ENCODE peak calls at places on chromosomes 1 and 21, in seven cellular contexts. E is neural progenitor cell, D is PC-3, N is MM.1S, U is GM23338, C is HCT116, P is SK-N-SH. T is an unnamed sample.

GRCh38 chr1:199687321-199687720 is 340.2 kb upstream of the NR5A2 start:
- DNase-seq in C (no peak), P (no peak), N (no peak), D (peak; percentile 11), E (no peak), U (peak; percentile 46), T (no peak)

GRCh38 chr1:109632671-109633346 is 13.2 kb downstream of the AMPD2 start:
- DNase-seq in U (no peak), P (peak; percentile 92), N (no peak), C (no peak), D (no peak), E (peak; percentile 72), T (no peak)

GRCh38 chr21:35256468-35256988 is 207.4 kb upstream of the RUNX1 start:
- DNase-seq in P (peak; percentile 5), U (no peak), E (peak; percentile 24), D (peak; percentile 98), N (no peak), C (peak; percentile 89), T (peak; percentile 94)

GRCh38 chr1:33394716-33395115 is 36.2 kb downstream of the PHC2 start:
- DNase-seq in C (no peak), D (no peak), U (no peak), N (no peak), E (no peak), P (no peak), T (no peak)

GRCh38 chr1:156958247-156958714 is 37.8 kb downstream of the LRRC71 start:
- DNase-seq in N (peak; percentile 58), U (no peak), P (no peak), C (no peak), D (peak; percentile 52), E (no peak), T (no peak)

GRCh38 chr1:158177705-158178450 is 2.8 kb upstream of the CD1D start:
- DNase-seq in N (peak; percentile 59), C (no peak), E (peak; percentile 91), U (peak; percentile 97), P (peak; percentile 54), D (peak; percentile 70), T (peak; percentile 89)

GRCh38 chr1:59730302-59730701 is 84.4 kb upstream of the HOOK1 start:
- DNase-seq in P (no peak), U (no peak), E (no peak), C (no peak), N (no peak), D (peak; percentile 28), T (peak; percentile 28)

GRCh38 chr1:1270813-1271212 is 2.8 kb downstream of the UBE2J2 start:
- DNase-seq in D (no peak), E (no peak), U (no peak), P (no peak), N (no peak), C (no peak), T (no peak)

GRCh38 chr1:92480200-92480812 is 6.4 kb downstream of the GFI1 start:
- DNase-seq in D (no peak), P (no peak), N (no peak), U (peak; percentile 71), E (peak; percentile 35), C (no peak), T (peak; percentile 13)

GRCh38 chr1:225859151-225859550 is 23.0 kb downstream of the TMEM63A start:
- DNase-seq in U (no peak), D (no peak), N (no peak), E (no peak), P (no peak), C (no peak), T (no peak)

GRCh38 chr21:45640001-45640887 is 3.3 kb upstream of the PCBP3 start:
- DNase-seq in C (no peak), P (peak; percentile 52), U (peak; percentile 7), D (no peak), N (peak; percentile 48), E (no peak), T (no peak)

GRCh38 chr21:38181101-38181500 is 75.7 kb upstream of the KCNJ15 start:
- DNase-seq in D (no peak), N (no peak), E (no peak), U (no peak), P (no peak), C (no peak), T (no peak)

GRCh38 chr1:229171934-229172333 is 99.0 kb upstream of the RAB4A start:
- DNase-seq in C (no peak), U (peak; percentile 28), E (no peak), N (no peak), D (peak; percentile 19), P (no peak), T (no peak)

GRCh38 chr1:215257280-215257679 is 174.7 kb downstream of the KCNK2 start:
- DNase-seq in C (no peak), E (no peak), U (no peak), D (no peak), P (no peak), N (no peak), T (no peak)

GRCh38 chr1:172254521-172255222 is 165.8 kb upstream of the C1orf105 start:
- DNase-seq in C (peak; percentile 52), U (no peak), E (no peak), D (peak; percentile 98), P (no peak), N (peak; percentile 37), T (no peak)

GRCh38 chr1:193058529-193059281 is 455 bp downstream of the UCHL5 start:
- DNase-seq in P (peak; percentile 26), E (no peak), U (peak; percentile 58), D (peak; percentile 48), C (no peak), N (peak; percentile 73), T (peak; percentile 58)

GRCh38 chr1:38005195-38006007 is at the start of gene FHL3:
- DNase-seq in P (peak; percentile 90), N (no peak), E (peak; percentile 87), C (no peak), D (peak; percentile 59), U (peak; percentile 89), T (peak; percentile 82)

GRCh38 chr1:215273838-215274516 is 191.4 kb downstream of the KCNK2 start:
- DNase-seq in P (no peak), N (no peak), C (peak; percentile 3), U (no peak), D (peak; percentile 94), E (no peak), T (no peak)

GRCh38 chr1:229970714-229971113 is 96.3 kb upstream of the GALNT2 start:
- DNase-seq in U (no peak), E (no peak), N (no peak), P (no peak), C (no peak), D (no peak), T (no peak)

GRCh38 chr21:28272272-28272992 is 720.2 kb downstream of the LTN1 start:
- DNase-seq in P (no peak), N (peak; percentile 53), U (no peak), E (no peak), D (no peak), C (no peak), T (no peak)

GRCh38 chr1:26603856-26604255 is 74.3 kb downstream of the RPS6KA1 start:
- DNase-seq in C (no peak), P (no peak), U (no peak), N (no peak), E (no peak), D (no peak), T (no peak)

GRCh38 chr1:93177991-93178390 is 2.2 kb downstream of the TMED5 start:
- DNase-seq in E (no peak), N (no peak), U (no peak), C (no peak), P (no peak), D (peak; percentile 37), T (peak; percentile 13)

DNA sequence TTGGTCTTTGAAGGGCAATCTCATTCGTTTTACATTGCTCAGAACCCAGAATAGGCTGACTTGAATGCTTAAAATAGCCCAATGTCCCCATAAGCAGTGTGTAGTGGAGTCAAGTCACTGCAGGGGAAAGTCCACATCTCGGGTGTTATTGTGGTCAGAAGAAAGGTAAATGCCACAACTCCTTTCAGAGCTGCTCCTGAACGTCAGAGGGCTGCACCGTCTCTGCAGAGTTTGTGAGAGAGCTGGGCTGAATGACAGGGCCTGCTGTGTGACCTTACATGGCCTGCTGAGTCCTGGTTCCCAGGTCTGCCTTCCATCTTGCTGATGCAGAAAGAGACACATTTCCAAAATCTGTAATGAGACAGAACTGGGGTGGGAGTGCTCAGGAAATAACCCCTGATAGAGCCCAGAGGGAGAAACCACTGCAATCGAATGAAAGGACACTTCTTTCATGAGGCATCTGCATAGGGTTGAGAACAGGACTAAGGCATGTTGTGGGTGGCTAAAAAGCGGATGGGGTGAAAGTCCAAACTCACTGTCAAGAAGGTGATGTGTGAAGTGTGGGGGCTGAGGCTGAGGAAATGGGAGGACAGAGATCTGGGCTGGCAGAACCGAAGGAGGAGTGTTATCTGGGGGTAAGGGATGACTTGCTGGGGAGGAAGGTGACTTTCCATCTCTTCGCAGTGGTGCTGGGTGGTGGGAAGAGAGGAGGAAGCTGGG is 33.8 kb downstream of the XCL2 start:
- DNase-seq in N (peak; percentile 82), E (no peak), C (no peak), U (no peak), P (no peak), D (no peak), T (no peak)
- TF ChIP-seq EZH2phosphoT487 in N (no peak), E (no peak), C (no peak), U (no peak), P (no peak), D (no peak), T (no peak)

GRCh38 chr1:50747394-50747793 is 212.7 kb downstream of the FAF1 start:
- DNase-seq in C (no peak), D (no peak), P (no peak), N (no peak), E (no peak), U (no peak), T (no peak)

DNA sequence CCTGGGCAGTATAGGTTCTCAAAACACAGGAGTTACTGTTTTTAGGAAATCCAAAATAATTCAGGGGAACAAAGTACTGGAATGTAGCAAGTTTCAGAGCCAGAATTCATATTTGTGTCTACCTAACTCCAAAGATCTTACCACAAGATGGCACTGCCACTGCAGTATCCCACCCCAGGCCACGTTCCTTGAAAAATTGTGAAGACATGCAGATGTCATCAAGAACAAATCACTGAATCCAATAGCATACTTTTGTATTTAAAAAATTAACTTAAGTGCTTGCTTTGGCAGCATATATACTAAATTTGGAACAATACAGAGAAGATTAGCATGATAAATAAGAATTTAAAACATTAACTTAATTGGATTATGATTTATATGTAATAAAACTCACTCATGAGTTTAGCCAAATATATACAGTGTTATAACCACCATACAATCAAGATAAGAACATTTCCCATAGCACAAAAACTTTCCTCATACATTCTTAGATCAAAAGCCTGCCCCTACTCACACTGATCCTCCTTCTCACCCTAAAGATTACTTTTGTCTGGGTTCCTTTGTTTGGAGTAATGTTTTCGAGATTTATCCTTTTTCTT is 209.9 kb downstream of the FAF1 start:
- DNase-seq in D (peak; percentile 51), N (no peak), U (peak; percentile 38), E (peak; percentile 31), C (peak; percentile 10), P (peak; percentile 26), T (peak; percentile 13)
- TF ChIP-seq CTCF in D (peak; percentile 71), N (no peak), U (peak; percentile 63), E (peak; percentile 55), C (peak; percentile 60), P (peak; percentile 72), T (peak; percentile 37)

GRCh38 chr1:21664806-21665588 is 4.2 kb downstream of the RAP1GAP start:
- DNase-seq in E (no peak), U (no peak), N (no peak), D (no peak), C (no peak), P (no peak), T (no peak)
- H3K27me3 ChIP-seq in E (peaks cover 53% of the 10 kb centered on the region), U (peaks cover 32% of the 10 kb centered on the region), N (peaks cover 45% of the 10 kb centered on the region), D (peaks cover 21% of the 10 kb centered on the region), C (no peaks in the 10 kb centered on the region), P (peaks cover 7% of the 10 kb centered on the region), T (peaks cover 3% of the 10 kb centered on the region)

GRCh38 chr1:219177363-219177762 is 3.7 kb downstream of the LYPLAL1 start:
- DNase-seq in C (no peak), P (no peak), N (no peak), D (peak; percentile 86), E (no peak), U (no peak), T (no peak)
- TF ChIP-seq EZH2phosphoT487 in C (no peak), P (no peak), N (no peak), D (no peak), E (no peak), U (no peak), T (no peak)